ENCODE peak calls at places on chromosomes 4 and X, in four cellular contexts. K, T, W and C are unnamed samples.
A peak's percentile ranks its signal among the peaks of the same experiment; 100 is the strongest.

GRCh38 chrX:48631376-48632090 is 34.2 kb downstream of the WDR13 start:
- DNase-seq in K (peak; percentile 65), T (peak; percentile 59), W (peak; percentile 84), C (peak; percentile 95)

GRCh38 chr4:15912236-15912635 is 26.3 kb downstream of the FGFBP1 start:
- DNase-seq in K (no peak), T (no peak), W (no peak), C (no peak)

GRCh38 chr4:120517966-120518365 is 404.6 kb downstream of the PRDM5 start:
- DNase-seq in K (peak; percentile 42), T (no peak), W (peak; percentile 9), C (no peak)

GRCh38 chr4:170887396-170887795 is 797.6 kb upstream of the AADAT start:
- DNase-seq in K (no peak), T (no peak), W (no peak), C (no peak)

GRCh38 chrX:38717871-38718270 is 83.4 kb upstream of the MID1IP1 start:
- DNase-seq in K (no peak), T (no peak), W (peak; percentile 32), C (no peak)

GRCh38 chr4:113809313-113809712 is 47.8 kb upstream of the CAMK2D start:
- DNase-seq in K (no peak), T (no peak), W (no peak), C (no peak)

GRCh38 chr4:13441506-13441905 is 42.6 kb downstream of the RAB28 start:
- DNase-seq in K (no peak), T (no peak), W (no peak), C (no peak)

GRCh38 chr4:40916218-40916555 is 166.4 kb downstream of the NSUN7 start:
- DNase-seq in K (no peak), T (no peak), W (no peak), C (no peak)

GRCh38 chrX:133415276-133416105 is at the start of gene GPC4:
- DNase-seq in K (no peak), T (no peak), W (peak; percentile 76), C (peak; percentile 61)

GRCh38 chr4:140130677-140131076 is 23.3 kb downstream of the MAML3 start:
- DNase-seq in K (no peak), T (no peak), W (no peak), C (no peak)
- TF ChIP-seq JUND in K (no peak), T (no peak), W (no peak), C (no peak)

DNA sequence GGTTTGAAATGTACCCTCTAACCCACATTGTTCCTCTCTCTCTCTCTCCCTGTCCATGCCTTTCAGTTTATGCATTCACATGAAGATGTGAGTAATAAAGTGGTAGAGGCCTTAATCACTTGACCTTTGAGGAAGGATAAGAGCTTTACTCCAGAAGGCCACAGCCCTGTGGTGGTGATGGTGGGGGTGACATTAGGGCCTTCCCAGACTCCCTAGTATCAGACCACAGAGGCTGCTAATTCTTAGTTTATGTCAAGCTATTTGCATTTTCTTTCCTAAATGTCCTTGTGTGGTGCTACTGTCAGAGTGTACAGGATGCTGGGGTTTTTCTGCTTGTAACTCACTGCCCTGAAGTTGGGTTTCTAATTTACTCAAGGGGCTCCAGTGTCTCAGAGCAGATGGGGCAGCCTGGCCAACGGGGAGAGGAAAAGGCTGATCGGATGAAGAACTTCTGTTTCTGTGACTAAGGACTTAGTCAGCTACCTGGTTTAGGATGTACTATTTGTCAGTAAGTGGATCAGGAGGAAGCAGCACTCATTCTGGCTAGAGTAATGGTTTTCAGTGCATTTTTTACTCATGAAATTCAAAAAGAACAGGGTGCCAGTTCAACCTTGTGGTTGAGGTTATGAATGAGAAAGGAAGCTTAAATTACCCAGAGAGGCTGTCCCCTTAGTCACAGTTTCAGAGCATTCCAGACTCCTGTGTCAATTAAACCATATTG is 509.6 kb upstream of the DIPK2B start:
- DNase-seq in K (peak; percentile 69), T (no peak), W (peak; percentile 2), C (no peak)
- TF ChIP-seq JUND in K (no peak), T (no peak), W (peak; percentile 98), C (no peak)

GRCh38 chr4:23720556-23720955 is 169.3 kb downstream of the PPARGC1A start:
- DNase-seq in K (no peak), T (no peak), W (no peak), C (no peak)
- TF ChIP-seq JUND in K (no peak), T (no peak), W (no peak), C (no peak)

GRCh38 chr4:109433281-109434006 is at the start of gene SEC24B:
- DNase-seq in K (peak; percentile 43), T (no peak), W (peak; percentile 93), C (peak; percentile 86)

GRCh38 chr4:109434793-109435080 is 1.1 kb downstream of the SEC24B start:
- DNase-seq in K (no peak), T (no peak), W (no peak), C (no peak)

GRCh38 chr4:109434007-109434792 is 585 bp downstream of the SEC24B start:
- DNase-seq in K (no peak), T (no peak), W (peak; percentile 64), C (peak; percentile 9)

GRCh38 chr4:109432203-109432602 is 1.4 kb upstream of the SEC24B start:
- DNase-seq in K (no peak), T (no peak), W (no peak), C (no peak)

DNA sequence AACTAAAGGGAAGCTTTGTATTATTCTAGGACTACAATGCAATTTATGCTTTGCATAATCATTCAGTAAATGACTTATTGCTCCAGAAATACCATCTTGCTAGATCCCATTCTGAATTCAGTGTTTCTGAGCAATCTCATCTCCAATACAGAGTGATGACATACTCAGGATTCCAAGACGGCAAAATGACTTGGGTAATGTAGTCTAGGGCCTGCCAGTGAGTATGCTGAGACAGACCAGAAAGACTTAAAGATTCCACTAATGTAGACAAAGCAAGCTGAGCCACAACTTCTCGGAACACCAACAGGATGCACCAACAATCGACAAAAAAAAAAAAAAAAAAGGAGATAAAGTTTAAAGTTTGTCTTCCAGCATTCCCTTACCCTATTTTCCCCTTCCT is 939 bp upstream of the SEC24B start:
- DNase-seq in K (no peak), T (no peak), W (no peak), C (peak; percentile 10)
- TF ChIP-seq JUND in K (no peak), T (no peak), W (no peak), C (no peak)